ENCODE peak calls at places on chromosomes 11 and 22, in five cellular contexts. One of them, this sample, is unnamed.

GRCh38 chr11:129787518-129787917 is 28.1 kb upstream of the TMEM45B start:
- DNase-seq in GM13977: no peak
- DNase-seq in colonic mucosa: no peak
- DNase-seq in MCF 10A: peak
- DNase-seq in stomach: no peak
- DNase-seq in this sample: no peak

GRCh38 chr22:23749747-23750373 is 1.1 kb downstream of the ZNF70 start:
- DNase-seq in GM13977: peak
- DNase-seq in colonic mucosa: no peak
- DNase-seq in MCF 10A: no peak
- DNase-seq in stomach: no peak
- DNase-seq in this sample: no peak

GRCh38 chr11:32641361-32641760 is 57.7 kb downstream of the EIF3M start:
- DNase-seq in GM13977: no peak
- DNase-seq in colonic mucosa: no peak
- DNase-seq in MCF 10A: no peak
- DNase-seq in stomach: no peak
- DNase-seq in this sample: no peak

GRCh38 chr11:47485112-47485511 is 36.2 kb upstream of the RAPSN start:
- DNase-seq in GM13977: no peak
- DNase-seq in colonic mucosa: no peak
- DNase-seq in MCF 10A: peak
- DNase-seq in stomach: no peak
- DNase-seq in this sample: no peak

GRCh38 chr11:56885854-56886253 is 102.9 kb upstream of the OR5AK2 start:
- DNase-seq in GM13977: no peak
- DNase-seq in colonic mucosa: no peak
- DNase-seq in MCF 10A: no peak
- DNase-seq in stomach: no peak
- DNase-seq in this sample: no peak

GRCh38 chr22:46499798-46500174 is 37.6 kb downstream of the CELSR1 start:
- DNase-seq in GM13977: no peak
- DNase-seq in colonic mucosa: no peak
- DNase-seq in MCF 10A: no peak
- DNase-seq in stomach: no peak
- DNase-seq in this sample: no peak

GRCh38 chr11:613369-613968 is 2.3 kb downstream of the IRF7 start:
- DNase-seq in GM13977: peak
- DNase-seq in colonic mucosa: peak
- DNase-seq in MCF 10A: peak
- DNase-seq in stomach: peak
- DNase-seq in this sample: no peak

GRCh38 chr22:48404004-48404403 is 1423.7 kb downstream of the BRD1 start:
- DNase-seq in GM13977: no peak
- DNase-seq in colonic mucosa: no peak
- DNase-seq in MCF 10A: no peak
- DNase-seq in stomach: peak
- DNase-seq in this sample: no peak

GRCh38 chr22:27401321-27401720 is 400.2 kb downstream of the MN1 start:
- DNase-seq in GM13977: no peak
- DNase-seq in colonic mucosa: no peak
- DNase-seq in MCF 10A: no peak
- DNase-seq in stomach: no peak
- DNase-seq in this sample: no peak

DNA sequence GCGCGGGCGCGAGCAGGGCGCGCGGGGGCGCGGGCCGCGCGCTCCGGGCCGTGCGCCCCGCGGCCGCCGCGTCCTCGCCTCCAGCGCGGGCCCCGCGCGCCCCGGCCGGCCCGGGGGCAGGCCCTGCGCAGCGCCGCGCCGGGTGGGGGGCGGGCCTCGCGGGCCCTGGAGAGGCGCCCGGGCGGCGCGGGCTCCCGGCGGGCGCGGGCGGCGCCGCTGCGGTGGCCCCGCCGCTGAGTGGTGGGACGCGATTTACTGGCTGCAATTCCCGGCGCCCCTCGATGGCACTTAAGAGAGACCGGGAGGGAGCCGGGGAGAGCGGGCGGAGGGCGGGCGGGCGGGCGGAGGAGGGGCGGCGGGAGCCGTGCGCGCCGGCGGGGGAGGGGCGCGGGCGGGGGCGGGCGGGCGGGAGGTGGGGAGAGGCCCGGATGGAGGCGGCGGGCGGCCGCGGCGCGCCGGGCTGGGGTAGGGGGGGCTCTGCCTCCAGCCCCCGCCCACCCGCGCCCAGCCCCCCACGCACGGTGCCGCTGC is 73.2 kb upstream of the TCF20 start:
- DNase-seq in GM13977: peak
- DNase-seq in colonic mucosa: no peak
- DNase-seq in MCF 10A: no peak
- DNase-seq in stomach: no peak
- DNase-seq in this sample: no peak
- TF ChIP-seq CTCF in GM13977: no peak
- TF ChIP-seq CTCF in colonic mucosa: no peak
- TF ChIP-seq CTCF in MCF 10A: no peak
- TF ChIP-seq CTCF in stomach: no peak
- TF ChIP-seq CTCF in this sample: no peak

DNA sequence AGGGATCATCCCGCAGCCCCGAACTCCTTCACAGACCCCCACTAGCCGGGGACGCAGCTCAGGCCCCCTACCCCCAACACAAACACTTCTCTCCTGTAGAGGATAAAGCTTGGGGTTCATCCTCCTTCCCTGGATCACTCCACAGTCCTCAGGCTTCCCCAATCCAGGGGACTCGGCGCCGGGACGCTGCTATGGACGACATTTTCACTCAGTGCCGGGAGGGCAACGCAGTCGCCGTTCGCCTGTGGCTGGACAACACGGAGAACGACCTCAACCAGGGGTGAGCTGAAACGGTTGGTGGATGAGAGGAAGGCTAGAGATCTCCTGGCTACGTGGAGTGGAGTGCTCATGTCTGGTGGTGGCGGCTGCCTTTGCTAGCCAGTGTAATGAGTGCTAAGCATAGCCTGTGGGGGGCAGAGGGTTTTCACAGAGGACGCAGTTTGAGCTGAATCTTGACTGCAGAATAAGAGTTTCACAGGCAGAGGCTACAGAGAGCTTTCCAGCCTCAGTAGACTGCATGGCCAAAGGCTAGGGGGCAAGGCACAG is 580 bp downstream of the ILK start:
- DNase-seq in GM13977: peak
- DNase-seq in colonic mucosa: peak
- DNase-seq in MCF 10A: peak
- DNase-seq in stomach: peak
- DNase-seq in this sample: peak
- TF ChIP-seq CTCF in GM13977: peak
- TF ChIP-seq CTCF in colonic mucosa: no peak
- TF ChIP-seq CTCF in MCF 10A: no peak
- TF ChIP-seq CTCF in stomach: no peak
- TF ChIP-seq CTCF in this sample: peak

DNA sequence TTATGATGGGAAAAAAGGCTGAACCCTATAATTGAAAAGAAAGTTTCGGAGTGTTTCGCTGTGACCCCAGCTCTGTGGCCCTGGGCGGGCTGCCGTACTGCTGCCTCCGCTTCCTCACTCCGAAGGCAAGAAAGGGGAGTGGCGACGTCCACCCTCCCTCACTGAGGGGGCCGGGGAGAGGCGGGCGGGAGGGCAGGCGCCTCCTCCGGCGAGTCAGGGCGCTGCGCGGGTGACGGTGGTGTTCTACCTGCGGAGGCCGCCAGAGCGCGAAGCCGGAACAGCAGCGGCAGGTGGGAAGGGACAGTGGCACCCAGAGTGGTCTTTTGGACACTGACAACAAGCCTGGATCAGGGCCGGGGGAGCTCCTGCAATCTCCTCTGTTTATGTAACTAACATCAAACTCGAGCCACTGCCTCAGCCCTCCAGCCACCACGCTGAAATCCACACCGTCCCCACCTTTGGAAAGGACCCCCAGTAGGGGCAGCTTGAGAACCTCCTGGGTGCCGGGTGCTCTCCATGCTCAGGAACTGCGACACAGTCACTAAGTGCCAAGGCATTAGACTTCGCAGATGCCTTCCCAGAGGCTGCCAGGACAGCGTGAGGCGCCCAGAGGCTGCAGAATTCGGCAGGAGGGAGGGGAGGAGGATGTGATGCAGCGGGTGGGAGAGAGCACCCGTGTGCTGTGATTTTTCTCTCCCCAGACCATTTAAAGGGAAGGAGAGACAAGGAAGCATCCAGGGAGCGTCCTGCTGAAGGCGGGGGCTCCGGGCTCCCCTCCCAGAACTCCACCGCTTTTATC is 25.5 kb downstream of the BID start:
- DNase-seq in GM13977: no peak
- DNase-seq in colonic mucosa: no peak
- DNase-seq in MCF 10A: no peak
- DNase-seq in stomach: no peak
- DNase-seq in this sample: no peak
- TF ChIP-seq CTCF in GM13977: no peak
- TF ChIP-seq CTCF in colonic mucosa: no peak
- TF ChIP-seq CTCF in MCF 10A: no peak
- TF ChIP-seq CTCF in stomach: peak
- TF ChIP-seq CTCF in this sample: no peak

DNA sequence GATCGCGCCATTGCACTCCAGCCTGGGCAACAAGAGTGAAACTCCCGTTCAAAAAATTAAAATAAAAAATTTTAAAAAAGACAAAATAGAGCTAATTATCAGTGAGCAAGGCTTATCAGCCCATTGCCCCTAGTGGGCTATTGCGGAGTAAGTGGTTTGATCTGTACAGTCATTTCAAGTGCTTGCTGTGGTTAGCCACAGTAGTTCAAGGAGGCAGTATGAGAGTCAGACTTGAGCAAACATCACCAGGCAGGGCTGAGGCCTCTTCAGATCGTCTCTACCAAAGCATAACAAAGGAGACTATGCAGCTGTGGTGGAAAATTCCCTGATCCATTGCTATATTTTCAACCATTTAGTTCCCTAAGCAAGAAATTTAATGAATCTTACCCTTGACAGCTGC is 4.3 kb upstream of the SBF2 start:
- DNase-seq in GM13977: peak
- DNase-seq in colonic mucosa: no peak
- DNase-seq in MCF 10A: no peak
- DNase-seq in stomach: no peak
- DNase-seq in this sample: no peak
- TF ChIP-seq CTCF in GM13977: peak
- TF ChIP-seq CTCF in colonic mucosa: no peak
- TF ChIP-seq CTCF in MCF 10A: no peak
- TF ChIP-seq CTCF in stomach: no peak
- TF ChIP-seq CTCF in this sample: no peak

GRCh38 chr11:116427903-116428637 is 344.7 kb downstream of the BUD13 start:
- DNase-seq in GM13977: no peak
- DNase-seq in colonic mucosa: peak
- DNase-seq in MCF 10A: no peak
- DNase-seq in stomach: no peak
- DNase-seq in this sample: no peak
- TF ChIP-seq CTCF in GM13977: no peak
- TF ChIP-seq CTCF in colonic mucosa: no peak
- TF ChIP-seq CTCF in MCF 10A: no peak
- TF ChIP-seq CTCF in stomach: no peak
- TF ChIP-seq CTCF in this sample: no peak

GRCh38 chr11:69947772-69948255 is 128.6 kb upstream of the FGF3 start:
- DNase-seq in GM13977: no peak
- DNase-seq in colonic mucosa: no peak
- DNase-seq in MCF 10A: no peak
- DNase-seq in stomach: no peak
- DNase-seq in this sample: no peak

GRCh38 chr11:69950120-69950519 is 128.0 kb upstream of the ANO1 start:
- DNase-seq in GM13977: peak
- DNase-seq in colonic mucosa: peak
- DNase-seq in MCF 10A: peak
- DNase-seq in stomach: no peak
- DNase-seq in this sample: no peak

GRCh38 chr11:69947059-69947771 is 128.0 kb upstream of the FGF3 start:
- DNase-seq in GM13977: no peak
- DNase-seq in colonic mucosa: no peak
- DNase-seq in MCF 10A: no peak
- DNase-seq in stomach: no peak
- DNase-seq in this sample: no peak

GRCh38 chr11:69949327-69949726 is 128.8 kb upstream of the ANO1 start:
- DNase-seq in GM13977: no peak
- DNase-seq in colonic mucosa: no peak
- DNase-seq in MCF 10A: peak
- DNase-seq in stomach: peak
- DNase-seq in this sample: no peak

GRCh38 chr11:69948256-69949141 is 129.3 kb upstream of the FGF3 start:
- DNase-seq in GM13977: no peak
- DNase-seq in colonic mucosa: peak
- DNase-seq in MCF 10A: peak
- DNase-seq in stomach: peak
- DNase-seq in this sample: no peak
- TF ChIP-seq CTCF in GM13977: no peak
- TF ChIP-seq CTCF in colonic mucosa: no peak
- TF ChIP-seq CTCF in MCF 10A: no peak
- TF ChIP-seq CTCF in stomach: no peak
- TF ChIP-seq CTCF in this sample: no peak